ENCODE peak calls at places on chromosomes 13 and 19, in four cellular contexts. P is COLO829; K is A549; F is activated CD8-positive, alpha-beta memory T cell treated with anti-CD3 and anti-CD28 coated beads for 1 hour. A is an unnamed sample.
A peak's percentile ranks its signal among the peaks of the same experiment; 100 is the strongest.

GRCh38 chr19:33395561-33396550 is 22.3 kb downstream of the CEBPG start:
- DNase-seq in P (no peak), K (no peak), F (no peak), A (no peak)

GRCh38 chr19:19407640-19407933 is 2.1 kb downstream of the GATAD2A start:
- DNase-seq in P (no peak), K (no peak), F (no peak), A (no peak)

GRCh38 chr13:113023694-113024430 is 54.8 kb downstream of the MCF2L start:
- DNase-seq in P (no peak), K (no peak), F (no peak), A (no peak)

GRCh38 chr19:57587529-57587928 is 3.6 kb downstream of the ZIK1 start:
- DNase-seq in P (no peak), K (no peak), F (no peak), A (no peak)

GRCh38 chr13:87172166-87172825 is 498.9 kb upstream of the SLITRK5 start:
- DNase-seq in P (no peak), K (no peak), F (no peak), A (no peak)

GRCh38 chr13:20161275-20161950 is 561 bp upstream of the GJA3 start:
- DNase-seq in P (no peak), K (no peak), F (no peak), A (no peak)

GRCh38 chr19:33529094-33529676 is 7.6 kb upstream of the PEPD start:
- DNase-seq in P (no peak), K (no peak), F (no peak), A (no peak)

GRCh38 chr13:43846496-43846895 is 33.0 kb downstream of the CCDC122 start:
- DNase-seq in P (no peak), K (no peak), F (no peak), A (no peak)

GRCh38 chr19:903266-903797 is 9.7 kb downstream of the R3HDM4 start:
- DNase-seq in P (no peak), K (no peak), F (no peak), A (no peak)

GRCh38 chr19:56566904-56567273 is 379 bp upstream of the ZNF470 start:
- DNase-seq in P (peak; percentile 39), K (peak; percentile 66), F (no peak), A (no peak)

GRCh38 chr19:47518139-47518538 is 3.3 kb upstream of the NAPA start:
- DNase-seq in P (no peak), K (no peak), F (no peak), A (no peak)

GRCh38 chr13:59360108-59360507 is 803.6 kb downstream of the DIAPH3 start:
- DNase-seq in P (no peak), K (no peak), F (no peak), A (peak; percentile 4)

GRCh38 chr13:39685652-39686051 is 30.2 kb downstream of the COG6 start:
- DNase-seq in P (no peak), K (no peak), F (no peak), A (no peak)

GRCh38 chr13:35888327-35888940 is 242.7 kb downstream of the DCLK1 start:
- DNase-seq in P (no peak), K (no peak), F (no peak), A (no peak)

GRCh38 chr13:91356919-91357612 is 9.6 kb downstream of the MIR17HG start:
- DNase-seq in P (no peak), K (no peak), F (no peak), A (no peak)

GRCh38 chr19:13042443-13043130 is 47.3 kb downstream of the NFIX start:
- DNase-seq in P (no peak), K (no peak), F (no peak), A (no peak)

GRCh38 chr19:36257512-36257876 is 42.6 kb downstream of the ZNF146 start:
- DNase-seq in P (no peak), K (no peak), F (no peak), A (peak; percentile 19)

GRCh38 chr13:79271616-79272015 is 134.4 kb downstream of the RBM26 start:
- DNase-seq in P (no peak), K (no peak), F (no peak), A (no peak)

GRCh38 chr19:37551123-37551993 is 43.2 kb downstream of the ZNF571 start:
- DNase-seq in P (no peak), K (no peak), F (no peak), A (no peak)

GRCh38 chr13:24306632-24307031 is 2.7 kb upstream of the C1QTNF9 start:
- DNase-seq in P (peak; percentile 48), K (no peak), F (no peak), A (no peak)

GRCh38 chr19:4090351-4091220 is 23.9 kb upstream of the ZBTB7A start:
- DNase-seq in P (no peak), K (no peak), F (no peak), A (no peak)

GRCh38 chr13:103394670-103395069 is 328.5 kb upstream of the SLC10A2 start:
- DNase-seq in P (no peak), K (no peak), F (no peak), A (no peak)

GRCh38 chr19:31351212-31352193 is 2.3 kb upstream of the TSHZ3 start:
- DNase-seq in P (no peak), K (peak; percentile 33), F (no peak), A (no peak)

GRCh38 chr13:99436013-99436412 is 65.3 kb upstream of the TM9SF2 start:
- DNase-seq in P (no peak), K (no peak), F (no peak), A (no peak)

GRCh38 chr19:50231821-50232220 is 28.4 kb downstream of the MYH14 start:
- DNase-seq in P (no peak), K (no peak), F (no peak), A (no peak)

GRCh38 chr19:1318678-1319471 is 33.2 kb downstream of the EFNA2 start:
- DNase-seq in P (no peak), K (no peak), F (no peak), A (no peak)

GRCh38 chr13:64074989-64075474 is 2659.4 kb upstream of the PCDH20 start:
- DNase-seq in P (no peak), K (no peak), F (no peak), A (no peak)

GRCh38 chr13:114296902-114297301 is 15.5 kb downstream of the UPF3A start:
- DNase-seq in P (no peak), K (no peak), F (no peak), A (no peak)

GRCh38 chr19:7512400-7512851 is 3.5 kb upstream of the ZNF358 start:
- DNase-seq in P (no peak), K (peak; percentile 34), F (no peak), A (no peak)

GRCh38 chr19:8360196-8360595 is 3.8 kb upstream of the ANGPTL4 start:
- DNase-seq in P (no peak), K (no peak), F (no peak), A (no peak)

GRCh38 chr19:4547303-4548237 is 7.7 kb upstream of the LRG1 start:
- DNase-seq in P (no peak), K (peak; percentile 59), F (no peak), A (no peak)

GRCh38 chr13:19864018-19864338 is 529 bp upstream of the ZMYM5 start:
- DNase-seq in P (peak; percentile 47), K (peak; percentile 83), F (peak; percentile 18), A (peak; percentile 76)

GRCh38 chr19:5308471-5309437 is 31.9 kb downstream of the PTPRS start:
- DNase-seq in P (no peak), K (no peak), F (no peak), A (peak; percentile 79)

GRCh38 chr19:13016245-13016627 is 21.0 kb downstream of the NFIX start:
- DNase-seq in P (no peak), K (no peak), F (no peak), A (no peak)

GRCh38 chr19:38267780-38268430 is 3.5 kb downstream of the SPINT2 start:
- DNase-seq in P (no peak), K (peak; percentile 81), F (no peak), A (no peak)

GRCh38 chr19:18969953-18970659 is 29.1 kb upstream of the HOMER3 start:
- DNase-seq in P (no peak), K (peak; percentile 23), F (no peak), A (no peak)

GRCh38 chr19:16628183-16628983 is at the start of gene MED26:
- DNase-seq in P (peak; percentile 99), K (peak; percentile 89), F (peak; percentile 74), A (peak; percentile 94)

A was measured in midbrain.